ENCODE peak calls at places on chromosome 19, in eight cellular contexts. Q is heart left ventricle; B is IMR-90; A is CD8-positive, alpha-beta T cell; X is uterus; P is tibial artery; F is body of pancreas; W is lung. Z is an unnamed sample.

GRCh38 chr19:51148571-51148970 is 6.5 kb downstream of the SIGLEC7 start:
- DNase-seq in P (no peak), Q (no peak), B (no peak), F (no peak), W (no peak), X (no peak), A (no peak), Z (no peak)

GRCh38 chr19:47891923-47892666 is 6.0 kb upstream of the SULT2A1 start:
- DNase-seq in F (no peak), B (no peak), Q (no peak), X (no peak), A (no peak), P (no peak), W (no peak), Z (no peak)

GRCh38 chr19:50414850-50415660 is 3.7 kb upstream of the SPIB start:
- DNase-seq in A (peak; percentile 82), X (peak; percentile 73), W (peak; percentile 80), B (peak; percentile 54), Q (peak; percentile 76), F (peak; percentile 70), P (peak; percentile 68), Z (peak; percentile 69)

GRCh38 chr19:57583104-57583520 is 833 bp upstream of the ZIK1 start:
- DNase-seq in P (no peak), Q (no peak), F (no peak), A (no peak), W (no peak), X (no peak), B (no peak), Z (no peak)

GRCh38 chr19:46409146-46409545 is 4.2 kb downstream of the CCDC8 start:
- DNase-seq in X (no peak), A (no peak), Q (no peak), B (no peak), P (no peak), W (no peak), F (no peak), Z (no peak)

GRCh38 chr19:7978196-7978825 is 27.1 kb downstream of the ELAVL1 start:
- DNase-seq in Q (no peak), F (no peak), X (no peak), A (no peak), W (no peak), P (no peak), B (peak; percentile 7), Z (no peak)

GRCh38 chr19:5989388-5990074 is 11.6 kb upstream of the RANBP3 start:
- DNase-seq in P (no peak), A (no peak), Q (no peak), B (no peak), F (no peak), W (no peak), X (no peak), Z (no peak)

GRCh38 chr19:44777715-44778347 is at the start of gene CBLC:
- DNase-seq in Q (no peak), P (no peak), B (no peak), F (peak; percentile 97), A (no peak), X (no peak), W (peak; percentile 67), Z (no peak)

GRCh38 chr19:2237051-2237868 is 636 bp downstream of the SF3A2 start:
- DNase-seq in W (no peak), A (no peak), F (no peak), B (no peak), Q (no peak), X (no peak), P (no peak), Z (no peak)

GRCh38 chr19:39401549-39402416 is 4.9 kb upstream of the ZFP36 start:
- DNase-seq in B (peak; percentile 89), A (peak; percentile 83), X (peak; percentile 49), W (peak; percentile 27), F (peak; percentile 56), Q (peak; percentile 56), P (peak; percentile 64), Z (peak; percentile 71)

GRCh38 chr19:51680474-51680873 is 12.7 kb upstream of the SPACA6 start:
- DNase-seq in F (no peak), B (no peak), X (no peak), P (no peak), W (no peak), A (no peak), Q (no peak), Z (no peak)

GRCh38 chr19:7787141-7787540 is 24.1 kb downstream of the CLEC4M start:
- DNase-seq in W (no peak), F (peak; percentile 43), A (no peak), X (no peak), Q (peak; percentile 44), P (peak; percentile 51), B (no peak), Z (no peak)

GRCh38 chr19:29293292-29293691 is 80.3 kb upstream of the UQCRFS1 start:
- DNase-seq in W (no peak), B (no peak), X (no peak), Q (no peak), F (no peak), P (no peak), A (no peak), Z (no peak)

GRCh38 chr19:46860846-46861690 is at the start of gene ARHGAP35:
- DNase-seq in F (peak; percentile 31), B (no peak), A (no peak), P (peak; percentile 47), W (no peak), Q (peak; percentile 37), X (peak; percentile 43), Z (peak; percentile 81)

GRCh38 chr19:19562665-19563347 is 24.7 kb downstream of the CILP2 start:
- DNase-seq in Q (no peak), A (peak; percentile 67), W (no peak), B (no peak), P (no peak), F (no peak), X (no peak), Z (peak; percentile 39)

GRCh38 chr19:36973844-36974195 is 57.7 kb downstream of the ZNF568 start:
- DNase-seq in A (peak; percentile 49), P (no peak), B (no peak), F (no peak), Q (no peak), W (no peak), X (no peak), Z (no peak)

GRCh38 chr19:53157601-53158000 is 1.3 kb downstream of the ZNF347 start:
- DNase-seq in B (peak; percentile 13), X (no peak), W (no peak), P (no peak), Q (no peak), F (peak; percentile 13), A (no peak), Z (no peak)

GRCh38 chr19:38792250-38793111 is 3.5 kb downstream of the LGALS7B start:
- DNase-seq in F (no peak), B (no peak), Q (peak; percentile 60), P (no peak), W (peak; percentile 44), X (no peak), A (peak; percentile 62), Z (peak; percentile 29)

GRCh38 chr19:12521996-12522395 is 29.3 kb downstream of the ZNF564 start:
- DNase-seq in Q (no peak), F (no peak), A (no peak), B (no peak), P (no peak), W (no peak), X (no peak), Z (no peak)

GRCh38 chr19:40594657-40595077 is 6.5 kb upstream of the LTBP4 start:
- DNase-seq in W (no peak), P (no peak), A (no peak), X (no peak), Q (no peak), B (peak; percentile 70), F (no peak), Z (no peak)
- TF ChIP-seq CTCF in W (no peak), P (no peak), A (no peak), X (no peak), Q (no peak), B (peak; percentile 28), F (no peak), Z (no peak)

GRCh38 chr19:441213-441823 is 19.5 kb downstream of the SHC2 start:
- DNase-seq in F (no peak), P (no peak), Q (no peak), B (no peak), X (no peak), W (no peak), A (no peak), Z (no peak)
- H3K9me3 ChIP-seq in F (no peaks in the 10 kb centered on the region), P (no peaks in the 10 kb centered on the region), Q (no peaks in the 10 kb centered on the region), B (peaks cover 15% of the 10 kb centered on the region), X (no peaks in the 10 kb centered on the region), W (peaks cover 5% of the 10 kb centered on the region), A (no peaks in the 10 kb centered on the region), Z (no peaks in the 10 kb centered on the region)

DNA sequence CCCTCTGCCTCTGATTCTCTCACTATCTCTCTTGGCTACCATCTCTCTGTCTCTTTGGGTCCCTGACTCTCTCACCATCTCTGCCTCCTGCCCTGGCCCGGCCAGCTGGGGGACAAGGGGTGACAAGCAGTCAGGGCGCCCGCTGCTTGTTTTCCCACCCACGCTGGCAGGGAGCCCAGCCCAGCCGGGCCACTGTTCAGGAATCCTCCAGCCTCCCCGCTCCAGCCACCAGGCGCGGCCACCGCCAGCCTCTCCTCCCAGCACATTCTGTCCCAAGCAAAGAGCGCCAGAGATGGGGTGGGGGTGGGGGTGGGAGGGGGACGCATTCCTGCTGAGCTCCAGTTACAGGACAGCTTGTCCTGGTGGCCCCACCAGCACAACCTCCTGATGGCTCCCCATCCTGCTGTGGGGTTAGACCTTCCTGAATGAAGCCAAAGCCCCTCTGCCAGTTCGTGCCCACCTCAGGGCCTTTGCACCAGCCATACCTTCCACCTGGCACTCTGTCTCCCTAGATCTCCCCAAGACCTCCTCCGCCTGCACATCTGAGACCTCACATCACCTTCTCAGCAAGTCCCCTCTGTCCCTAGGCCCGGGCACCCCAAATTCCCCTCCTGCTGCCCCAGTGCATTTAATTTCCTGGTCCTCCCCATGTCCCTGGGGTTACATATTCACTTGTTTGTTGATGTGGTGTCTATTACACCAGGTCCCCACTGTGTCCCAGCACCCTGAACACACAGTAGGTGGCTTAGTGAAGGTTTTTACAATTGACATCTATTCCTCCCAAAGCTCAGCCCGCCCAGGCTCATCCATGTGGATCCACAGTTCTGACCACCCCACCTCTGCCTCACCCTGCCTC is 12.5 kb downstream of the ARRDC2 start:
- DNase-seq in F (peak; percentile 95), B (peak; percentile 49), W (peak; percentile 66), P (peak; percentile 94), Q (peak; percentile 95), A (no peak), X (peak; percentile 66), Z (no peak)
- TF ChIP-seq CTCF in F (peak; percentile 33), B (no peak), W (no peak), P (peak; percentile 39), Q (peak; percentile 18), A (no peak), X (no peak), Z (no peak)

GRCh38 chr19:14735915-14736314 is 42.4 kb downstream of the ADGRE2 start:
- DNase-seq in F (no peak), Q (no peak), X (no peak), W (no peak), A (no peak), P (no peak), B (no peak), Z (no peak)
- H3K9me3 ChIP-seq in F (no peaks in the 10 kb centered on the region), Q (peaks cover 19% of the 10 kb centered on the region), X (no peaks in the 10 kb centered on the region), W (peaks cover 6% of the 10 kb centered on the region), A (no peaks in the 10 kb centered on the region), P (peaks cover 21% of the 10 kb centered on the region), B (peaks cover 2% of the 10 kb centered on the region), Z (no peaks in the 10 kb centered on the region)

GRCh38 chr19:33373701-33374405 is at the start of gene CEBPG:
- DNase-seq in X (peak; percentile 67), Q (peak; percentile 74), W (peak; percentile 57), A (no peak), B (peak; percentile 64), F (peak; percentile 72), P (no peak), Z (no peak)
- TF ChIP-seq CTCF in X (peak; percentile 46), Q (peak; percentile 34), W (no peak), A (no peak), B (peak; percentile 29), F (peak; percentile 55), P (peak; percentile 48), Z (peak; percentile 32)

GRCh38 chr19:23543351-23543750 is 143.7 kb downstream of the ZNF675 start:
- DNase-seq in B (no peak), Q (no peak), A (no peak), W (no peak), X (no peak), F (no peak), P (no peak), Z (no peak)
- H3K9me3 ChIP-seq in B (peaks cover 34% of the 10 kb centered on the region), Q (no peaks in the 10 kb centered on the region), A (no peaks in the 10 kb centered on the region), W (peaks cover 6% of the 10 kb centered on the region), X (no peaks in the 10 kb centered on the region), F (no peaks in the 10 kb centered on the region), P (no peaks in the 10 kb centered on the region), Z (no peaks in the 10 kb centered on the region)

Z was measured in CD4-positive, alpha-beta T cell.